ENCODE peak calls at places on chromosome 2, in seven cellular contexts. N is CD8-positive, alpha-beta T cell; F is IMR-90; T is endodermal cell; G is colonic mucosa; I is transverse colon; Y is HCT116. D is an unnamed sample.

GRCh38 chr2:71888741-71889445 is 258.8 kb downstream of the CYP26B1 start:
- DNase-seq in N (no peak), F (peak; percentile 30), T (peak; percentile 8), G (no peak), I (no peak), Y (no peak), D (peak; percentile 36)

GRCh38 chr2:31302940-31303563 is 69.1 kb downstream of the EHD3 start:
- DNase-seq in N (no peak), F (no peak), T (no peak), G (no peak), I (no peak), Y (no peak), D (no peak)

GRCh38 chr2:183868707-183869106 is 729.6 kb upstream of the ZNF804A start:
- DNase-seq in N (no peak), F (no peak), T (no peak), G (no peak), I (no peak), Y (no peak), D (no peak)

GRCh38 chr2:101837354-101837753 is 139.8 kb downstream of the MAP4K4 start:
- DNase-seq in N (no peak), F (no peak), T (no peak), G (no peak), I (no peak), Y (no peak), D (no peak)

GRCh38 chr2:158994920-158995676 is 26.7 kb downstream of the TANC1 start:
- DNase-seq in N (no peak), F (no peak), T (peak; percentile 81), G (no peak), I (no peak), Y (no peak), D (no peak)

GRCh38 chr2:203500951-203501350 is 34.1 kb downstream of the RAPH1 start:
- DNase-seq in N (no peak), F (no peak), T (no peak), G (no peak), I (no peak), Y (no peak), D (no peak)

GRCh38 chr2:74148457-74149248 is 941 bp upstream of the BOLA3 start:
- DNase-seq in N (no peak), F (no peak), T (no peak), G (no peak), I (no peak), Y (no peak), D (no peak)

GRCh38 chr2:196967126-196967525 is 40.6 kb upstream of the PGAP1 start:
- DNase-seq in N (no peak), F (peak; percentile 53), T (no peak), G (peak; percentile 35), I (no peak), Y (no peak), D (no peak)

GRCh38 chr2:67165141-67165990 is 231.8 kb upstream of the ETAA1 start:
- DNase-seq in N (no peak), F (no peak), T (no peak), G (no peak), I (no peak), Y (no peak), D (no peak)

GRCh38 chr2:9030882-9031645 is 27.6 kb upstream of the MBOAT2 start:
- DNase-seq in N (no peak), F (peak; percentile 52), T (no peak), G (no peak), I (no peak), Y (no peak), D (no peak)

GRCh38 chr2:240465268-240465764 is 29.9 kb downstream of the GPC1 start:
- DNase-seq in N (peak; percentile 15), F (no peak), T (no peak), G (peak; percentile 14), I (peak; percentile 5), Y (no peak), D (peak; percentile 6)

GRCh38 chr2:108220942-108221541 is 18.7 kb upstream of the SULT1C3 start:
- DNase-seq in N (no peak), F (no peak), T (no peak), G (no peak), I (no peak), Y (no peak), D (no peak)

GRCh38 chr2:68653538-68653982 is 10.2 kb downstream of the PROKR1 start:
- DNase-seq in N (no peak), F (peak; percentile 85), T (no peak), G (no peak), I (peak; percentile 6), Y (no peak), D (no peak)

GRCh38 chr2:132550285-132550684 is 119.7 kb downstream of the LYPD1 start:
- DNase-seq in N (no peak), F (no peak), T (peak; percentile 20), G (no peak), I (no peak), Y (no peak), D (no peak)

GRCh38 chr2:232698552-232699091 is 1.5 kb downstream of the GIGYF2 start:
- DNase-seq in N (no peak), F (no peak), T (no peak), G (no peak), I (no peak), Y (no peak), D (no peak)

GRCh38 chr2:232696609-232697058 is 497 bp upstream of the GIGYF2 start:
- DNase-seq in N (no peak), F (no peak), T (no peak), G (no peak), I (no peak), Y (no peak), D (no peak)

GRCh38 chr2:232697807-232698110 is 628 bp downstream of the GIGYF2 start:
- DNase-seq in N (no peak), F (no peak), T (no peak), G (no peak), I (no peak), Y (no peak), D (no peak)

GRCh38 chr2:232699110-232699509 is 2.0 kb downstream of the GIGYF2 start:
- DNase-seq in N (no peak), F (no peak), T (peak; percentile 50), G (no peak), I (no peak), Y (no peak), D (no peak)

GRCh38 chr2:232697059-232697806 is at the start of gene GIGYF2:
- DNase-seq in N (peak; percentile 88), F (peak; percentile 92), T (peak; percentile 100), G (peak; percentile 97), I (peak; percentile 97), Y (peak; percentile 95), D (peak; percentile 98)
- TF ChIP-seq CTCF in N (no peak), F (no peak), T (peak; percentile 34), G (no peak), I (no peak), Y (no peak), D (no peak)

DNA sequence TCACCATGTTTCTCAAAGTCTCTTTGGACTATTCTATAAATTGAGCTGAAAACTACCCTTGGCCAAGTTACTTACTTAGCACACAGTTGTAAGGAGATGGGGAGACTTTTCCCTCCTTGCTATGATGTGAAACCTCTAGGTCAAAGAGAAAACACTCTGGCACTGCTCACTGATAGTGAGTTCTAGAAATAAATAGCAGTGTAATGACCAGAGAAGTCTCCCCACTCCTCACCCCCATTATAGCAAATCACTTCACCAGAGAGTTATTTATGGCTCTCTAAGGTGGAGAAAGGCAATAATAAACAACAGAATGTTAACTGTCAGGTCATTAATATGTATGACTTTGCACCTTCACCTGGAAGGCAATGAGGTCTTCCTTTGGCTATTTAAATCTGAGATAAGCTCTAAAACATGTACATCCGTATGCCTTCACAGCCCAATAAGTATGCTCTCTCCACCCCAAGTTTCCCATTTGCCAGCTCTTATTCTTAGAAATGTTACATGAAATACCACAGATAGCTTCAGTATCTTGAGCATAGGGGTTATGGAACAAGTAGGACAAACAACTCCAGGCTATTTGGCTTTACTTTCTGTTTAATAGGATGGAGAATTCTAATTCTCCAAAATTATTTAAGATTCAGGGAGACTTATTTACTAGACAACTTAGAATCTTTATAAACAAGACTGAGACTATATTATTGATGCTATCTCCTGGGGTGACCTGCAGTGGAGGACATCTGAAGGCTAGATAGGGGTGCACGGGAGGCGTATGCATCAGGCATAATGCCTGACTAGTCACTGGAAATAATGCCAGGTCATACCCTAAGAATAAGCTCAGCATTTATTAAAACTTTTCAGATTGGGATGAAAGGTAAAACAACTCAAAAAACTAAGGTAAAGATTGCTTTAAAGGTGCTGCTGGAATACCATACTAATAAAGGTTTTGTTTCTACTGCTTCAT is 65.3 kb upstream of the DTNB start:
- DNase-seq in N (no peak), F (no peak), T (no peak), G (no peak), I (no peak), Y (no peak), D (no peak)
- H3K27ac ChIP-seq in N (no peak overlapping the region), F (no peak overlapping the region), T (no peak overlapping the region), G (no peak overlapping the region), I (no peak overlapping the region), Y (no peak overlapping the region), D (no peak overlapping the region)

DNA sequence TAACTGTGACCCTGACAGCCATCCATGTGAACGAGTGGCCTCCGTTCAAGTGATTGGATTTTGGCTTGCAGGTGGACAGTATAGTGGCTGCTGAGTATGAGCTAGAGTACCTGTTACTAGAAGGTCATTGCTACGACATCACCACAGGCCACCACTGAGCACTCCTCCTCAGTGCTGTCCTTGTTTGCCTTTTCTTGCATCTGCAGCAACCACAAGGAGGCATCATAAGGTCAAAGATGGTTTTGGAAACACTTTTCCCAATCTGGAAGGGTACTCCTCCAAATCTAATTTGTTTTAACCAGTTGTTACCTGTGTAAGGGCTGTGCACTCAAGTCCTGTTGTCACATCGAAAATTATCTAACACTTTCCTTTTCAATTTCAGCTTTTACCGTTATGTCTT is 81.2 kb downstream of the UGGT1 start:
- DNase-seq in N (no peak), F (peak; percentile 32), T (peak; percentile 70), G (no peak), I (no peak), Y (no peak), D (no peak)
- TF ChIP-seq CTCF in N (no peak), F (peak; percentile 44), T (peak; percentile 82), G (no peak), I (no peak), Y (no peak), D (peak; percentile 43)

GRCh38 chr2:44101246-44101645 is 67.4 kb upstream of the PPM1B start:
- DNase-seq in N (no peak), F (no peak), T (no peak), G (no peak), I (no peak), Y (no peak), D (no peak)

GRCh38 chr2:44102790-44103642 is 65.7 kb upstream of the PPM1B start:
- DNase-seq in N (no peak), F (no peak), T (no peak), G (no peak), I (no peak), Y (no peak), D (no peak)

GRCh38 chr2:44097322-44097907 is 71.3 kb upstream of the PPM1B start:
- DNase-seq in N (no peak), F (no peak), T (no peak), G (no peak), I (no peak), Y (no peak), D (no peak)

GRCh38 chr2:44098050-44098449 is 70.6 kb upstream of the PPM1B start:
- DNase-seq in N (no peak), F (no peak), T (no peak), G (no peak), I (no peak), Y (no peak), D (no peak)

DNA sequence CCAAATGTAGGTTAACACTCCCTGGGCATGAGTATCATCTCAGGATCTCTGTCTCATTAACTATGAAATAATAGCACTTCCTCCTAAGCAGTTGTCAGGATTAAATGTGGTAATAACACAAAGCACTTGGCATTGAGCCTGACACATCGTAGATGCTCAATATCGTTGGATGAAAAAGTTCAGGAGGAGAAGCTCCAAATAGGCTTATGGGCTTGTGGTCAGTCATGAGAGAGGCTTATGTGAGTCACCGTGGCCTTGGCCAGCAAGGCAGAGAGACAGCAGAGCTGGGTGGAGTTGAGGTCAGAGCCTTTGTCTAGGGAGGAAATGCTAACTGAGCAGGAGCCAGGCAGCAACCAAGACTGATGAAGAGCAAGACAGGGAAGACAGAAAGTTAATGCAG is 68.3 kb upstream of the PPM1B start:
- DNase-seq in N (no peak), F (peak; percentile 95), T (no peak), G (peak; percentile 57), I (peak; percentile 40), Y (peak; percentile 16), D (peak; percentile 90)
- H3K27ac ChIP-seq in N (no peak overlapping the region), F (no peak overlapping the region), T (no peak overlapping the region), G (no peak overlapping the region), I (no peak overlapping the region), Y (no peak overlapping the region), D (no peak overlapping the region)

D was measured in WERI-Rb-1.